ENCODE peak calls at places on chromosomes 16 and 17, in ten cellular contexts. T is gastrocnemius medialis; N is left cardiac atrium; W is NCI-H1092; J is erythroblast; B is fibroblast of the conjunctiva; E is activated CD4-positive, alpha-beta T cell treated with anti-CD3 and anti-CD28 coated beads, Interleukin-2, amount 10 ng/mL, durations not matched to agents 7 days and 5 days; M is effector CD4-positive, alpha-beta T cell; C is sciatic nerve; F is pancreas. L is an unnamed sample.

GRCh38 chr17:3534881-3535252 is 22.7 kb downstream of the TRPV3 start:
- DNase-seq in T (no peak), N (no peak), W (no peak), J (peak), B (peak), E (no peak), M (no peak), C (peak), F (no peak), L (no peak)

GRCh38 chr17:29032798-29033197 is 10.1 kb upstream of the PIPOX start:
- DNase-seq in T (no peak), N (no peak), W (no peak), J (no peak), B (no peak), E (no peak), M (no peak), C (no peak), F (no peak), L (no peak)

GRCh38 chr17:65455972-65456343 is 105.5 kb downstream of the AXIN2 start:
- DNase-seq in T (peak), N (no peak), W (peak), J (no peak), B (no peak), E (peak), M (no peak), C (no peak), F (no peak), L (no peak)

GRCh38 chr17:42329025-42329976 is 41.0 kb downstream of the STAT5A start:
- DNase-seq in T (no peak), N (no peak), W (no peak), J (no peak), B (no peak), E (no peak), M (no peak), C (no peak), F (no peak), L (no peak)

GRCh38 chr17:52306314-52306713 is 147.8 kb upstream of the CA10 start:
- DNase-seq in T (no peak), N (no peak), W (no peak), J (no peak), B (no peak), E (no peak), M (no peak), C (no peak), F (no peak), L (no peak)

GRCh38 chr17:55872374-55872773 is 121.5 kb downstream of the PCTP start:
- DNase-seq in T (no peak), N (no peak), W (no peak), J (no peak), B (no peak), E (no peak), M (no peak), C (no peak), F (no peak), L (no peak)

GRCh38 chr16:58110590-58111330 is 18.4 kb downstream of the CFAP20 start:
- DNase-seq in T (no peak), N (peak), W (no peak), J (no peak), B (no peak), E (no peak), M (no peak), C (no peak), F (no peak), L (no peak)

GRCh38 chr16:84717484-84717883 is 17.7 kb downstream of the USP10 start:
- DNase-seq in T (no peak), N (no peak), W (no peak), J (no peak), B (no peak), E (no peak), M (no peak), C (no peak), F (no peak), L (no peak)

GRCh38 chr16:67663151-67663876 is 2.6 kb downstream of the PARD6A start:
- DNase-seq in T (no peak), N (no peak), W (no peak), J (peak), B (no peak), E (peak), M (no peak), C (no peak), F (peak), L (peak)

GRCh38 chr17:40177275-40177874 is at the start of gene RAPGEFL1:
- DNase-seq in T (peak), N (peak), W (peak), J (peak), B (no peak), E (peak), M (peak), C (peak), F (peak), L (peak)

L was measured in right lobe of liver.